ENCODE peak calls at places on chromosomes 3 and 15, in four cellular contexts. O is heart right ventricle, N is right lobe of liver, J is RWPE2. I is an unnamed sample. For H3K4me1, the result is how much of the 10 kb centered on the place peaks cover.

GRCh38 chr3:37988931-37989525 is 1.6 kb upstream of the VILL start:
- DNase-seq in O (no peak), J (no peak), N (peak), I (no peak)

GRCh38 chr15:100222349-100222715 is 119.4 kb downstream of the ADAMTS17 start:
- DNase-seq in O (no peak), J (peak), N (no peak), I (no peak)

GRCh38 chr3:82802501-82802900 is 1041.1 kb upstream of the GBE1 start:
- DNase-seq in O (no peak), J (no peak), N (no peak), I (no peak)

GRCh38 chr3:10344147-10344943 is 23.4 kb upstream of the SEC13 start:
- DNase-seq in O (peak), N (peak), J (no peak), I (peak)

GRCh38 chr3:50738252-50738598 is 63.5 kb downstream of the DOCK3 start:
- DNase-seq in J (no peak), N (no peak), O (no peak), I (no peak)

GRCh38 chr3:126607214-126607908 is 47.6 kb downstream of the TXNRD3 start:
- DNase-seq in O (no peak), N (no peak), J (no peak), I (no peak)

GRCh38 chr3:79767953-79768282 is at the start of gene ROBO1:
- DNase-seq in O (no peak), N (no peak), J (no peak), I (no peak)

GRCh38 chr3:176663376-176663775 is 533.9 kb downstream of the TBL1XR1 start:
- DNase-seq in N (no peak), O (no peak), J (no peak), I (no peak)

GRCh38 chr3:188331166-188331565 is 177.2 kb downstream of the LPP start:
- DNase-seq in J (no peak), N (no peak), O (no peak), I (no peak)

GRCh38 chr3:95883801-95884200 is 930.6 kb upstream of the EPHA6 start:
- DNase-seq in J (no peak), O (no peak), N (no peak), I (no peak)

GRCh38 chr3:88149146-88149515 is 628 bp upstream of the C3orf38 start:
- DNase-seq in N (no peak), O (no peak), J (peak), I (no peak)

GRCh38 chr3:196650740-196651311 is 11.3 kb downstream of the NRROS start:
- DNase-seq in O (peak), J (peak), N (no peak), I (peak)

GRCh38 chr3:46284981-46285683 is 42.9 kb downstream of the CCR3 start:
- DNase-seq in O (no peak), N (no peak), J (no peak), I (no peak)

GRCh38 chr3:4834403-4834866 is 144.8 kb upstream of the BHLHE40 start:
- DNase-seq in N (no peak), J (no peak), O (no peak), I (no peak)

GRCh38 chr15:97976766-97977503 is 16.4 kb downstream of the ARRDC4 start:
- DNase-seq in J (no peak), O (no peak), N (no peak), I (no peak)

GRCh38 chr3:62214850-62215249 is 158.5 kb downstream of the FEZF2 start:
- DNase-seq in O (no peak), J (no peak), N (no peak), I (no peak)

GRCh38 chr3:106114220-106114619 is 245.4 kb upstream of the CBLB start:
- DNase-seq in N (no peak), J (no peak), O (no peak), I (no peak)

GRCh38 chr3:97793415-97794019 is 28.3 kb upstream of the CRYBG3 start:
- DNase-seq in J (no peak), N (no peak), O (no peak), I (no peak)

GRCh38 chr3:14605744-14606143 is 45.8 kb upstream of the CCDC174 start:
- DNase-seq in O (no peak), J (no peak), N (no peak), I (no peak)

GRCh38 chr15:57084178-57084577 is 165.7 kb downstream of the TCF12 start:
- DNase-seq in J (no peak), N (no peak), O (no peak), I (no peak)

GRCh38 chr3:109707642-109708041 is 370.3 kb upstream of the DPPA4 start:
- DNase-seq in J (no peak), N (no peak), O (no peak), I (no peak)

GRCh38 chr3:16801223-16801622 is 83.5 kb upstream of the PLCL2 start:
- DNase-seq in O (no peak), N (no peak), J (no peak), I (no peak)

GRCh38 chr15:91258436-91258779 is 158.4 kb downstream of the SV2B start:
- DNase-seq in N (no peak), O (no peak), J (no peak), I (no peak)

GRCh38 chr15:40342421-40343313 is 1.9 kb upstream of the CCDC9B start:
- DNase-seq in O (no peak), N (no peak), J (no peak), I (no peak)

GRCh38 chr3:47578119-47578630 is 490 bp downstream of the CSPG5 start:
- DNase-seq in N (peak), J (no peak), O (peak), I (peak)

GRCh38 chr3:177626014-177626413 is 428.7 kb upstream of the TBL1XR1 start:
- DNase-seq in O (no peak), J (no peak), N (no peak), I (no peak)

DNA sequence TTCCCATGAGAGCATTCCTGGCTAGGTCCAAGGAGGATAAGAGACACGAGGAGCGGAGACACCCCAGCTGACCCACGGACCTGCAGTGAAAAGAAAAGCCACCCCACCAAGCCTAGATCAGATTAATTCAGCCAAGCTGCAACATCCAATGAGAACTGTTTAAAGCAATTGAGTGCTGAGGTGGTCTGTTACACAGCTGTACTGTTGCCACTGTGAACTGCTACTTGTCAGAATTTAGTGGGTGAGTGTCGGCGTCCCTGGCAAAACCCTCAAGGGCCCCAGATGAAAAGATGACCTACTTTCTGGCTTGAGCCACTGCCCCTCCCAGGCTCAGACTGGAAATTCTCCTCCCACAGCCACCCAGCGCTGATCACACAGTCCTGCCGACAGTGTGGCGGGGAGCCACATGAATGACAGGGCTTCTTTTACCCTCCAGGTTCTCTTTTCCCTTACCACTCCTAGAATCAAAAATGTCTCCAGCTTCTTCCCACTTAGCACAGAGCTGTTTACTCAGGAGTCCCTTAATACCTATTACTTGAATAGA is 26.4 kb upstream of the KBTBD12 start:
- DNase-seq in J (no peak), N (no peak), O (no peak), I (no peak)
- H3K27ac ChIP-seq in J (no peak), N (no peak), O (no peak), I (no peak)

GRCh38 chr3:107619549-107619948 is 96.8 kb downstream of the BBX start:
- DNase-seq in O (no peak), N (no peak), J (no peak), I (no peak)
- H3K4me3 ChIP-seq in O (no peak), N (no peak), J (no peak), I (no peak)

GRCh38 chr3:168312991-168313390 is 217.3 kb upstream of the GOLIM4 start:
- DNase-seq in O (no peak), J (no peak), N (no peak), I (no peak)
- H3K4me1 ChIP-seq in O (under half), J (under half), N (under half), I (under half)

GRCh38 chr15:90020041-90020735 is 19.1 kb downstream of the ZNF710 start:
- DNase-seq in J (peak), N (peak), O (no peak), I (peak)
- H3K27ac ChIP-seq in J (no peak), N (peak), O (peak), I (no peak)

GRCh38 chr3:150252462-150252861 is 155.6 kb upstream of the TSC22D2 start:
- DNase-seq in J (no peak), O (no peak), N (no peak), I (no peak)

GRCh38 chr3:150251187-150251592 is 156.9 kb upstream of the TSC22D2 start:
- DNase-seq in N (peak), O (no peak), J (no peak), I (no peak)

GRCh38 chr3:150249776-150250175 is 158.3 kb upstream of the TSC22D2 start:
- DNase-seq in O (no peak), N (no peak), J (no peak), I (no peak)

GRCh38 chr3:150253622-150254021 is 154.5 kb upstream of the TSC22D2 start:
- DNase-seq in N (no peak), J (no peak), O (no peak), I (no peak)

GRCh38 chr3:150251654-150252053 is 156.4 kb upstream of the TSC22D2 start:
- DNase-seq in J (no peak), N (no peak), O (no peak), I (no peak)
- H3K4me3 ChIP-seq in J (no peak), N (peak), O (no peak), I (no peak)

GRCh38 chr3:123568034-123568433 is 16.8 kb downstream of the HACD2 start:
- DNase-seq in J (no peak), O (no peak), N (no peak), I (no peak)
- H3K4me1 ChIP-seq in J (under half), O (under half), N (under half), I (under half)

DNA sequence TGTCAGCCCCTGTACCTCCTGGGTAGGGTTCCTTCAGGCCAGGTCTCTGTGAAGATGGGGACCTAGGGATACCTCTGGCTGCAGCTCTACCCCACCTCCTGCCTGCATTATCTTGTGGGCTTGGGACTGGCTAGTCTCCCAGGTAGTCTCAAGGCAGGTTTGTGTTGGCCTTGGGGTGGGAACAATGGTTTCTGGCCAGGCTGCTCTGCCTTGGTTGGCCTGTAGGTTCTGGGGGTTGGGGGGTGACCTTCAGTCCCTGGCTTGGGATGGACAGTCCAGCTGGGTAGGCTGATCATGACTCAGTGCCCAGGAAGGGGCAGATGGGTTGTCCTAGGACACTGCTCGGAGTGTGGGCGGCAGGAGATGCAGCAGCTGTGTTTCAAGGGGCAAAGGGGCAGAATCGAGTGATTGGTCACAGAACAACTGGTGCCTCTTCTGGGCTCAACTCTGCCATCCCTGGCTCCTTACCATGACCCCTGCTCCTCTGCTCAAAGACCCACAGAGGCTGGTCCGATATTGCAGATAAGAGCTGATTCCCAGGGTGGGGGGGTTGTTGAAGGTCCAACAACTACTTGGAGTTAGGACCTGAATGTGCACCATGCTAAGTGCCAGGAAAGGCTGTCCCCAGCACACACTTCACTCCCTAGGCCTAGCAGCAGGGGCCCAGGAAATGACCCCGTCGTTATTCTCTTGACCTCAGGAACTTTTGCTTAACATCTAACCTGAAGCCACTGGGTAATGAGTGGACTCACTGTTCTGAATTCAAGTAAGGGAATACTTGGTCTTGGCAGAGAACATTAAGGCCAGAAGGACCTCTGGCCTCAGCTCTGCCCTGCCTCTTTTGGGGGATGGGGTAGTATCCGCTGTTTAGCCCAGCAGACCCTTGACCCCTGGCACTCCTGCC is 18.1 kb upstream of the BSN start:
- DNase-seq in J (no peak), N (peak), O (no peak), I (no peak)
- H3K27ac ChIP-seq in J (no peak), N (peak), O (no peak), I (no peak)

GRCh38 chr3:49460956-49461355 is 9.1 kb upstream of the DAG1 start:
- DNase-seq in O (no peak), N (no peak), J (no peak), I (no peak)
- H3K4me3 ChIP-seq in O (no peak), N (no peak), J (no peak), I (no peak)

DNA sequence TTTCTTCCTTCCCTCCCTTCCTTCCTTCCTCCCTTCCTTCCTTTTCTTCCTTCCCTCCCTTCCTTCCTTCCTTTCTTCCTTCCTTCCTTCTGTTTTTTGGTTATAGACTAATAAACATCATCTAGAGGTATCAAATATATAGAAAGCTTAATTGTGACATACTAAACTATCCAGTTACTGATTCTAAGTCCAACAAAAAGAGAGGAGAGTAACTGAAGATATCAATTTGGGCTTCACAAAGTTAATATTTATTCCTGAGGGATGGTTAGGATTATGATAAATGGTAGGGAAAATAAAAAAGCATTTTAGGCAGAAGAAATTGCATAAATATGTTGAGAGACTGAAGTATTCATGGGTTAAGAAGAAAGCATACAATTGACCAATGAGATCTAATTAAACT is 7.8 kb upstream of the CLDN16 start:
- DNase-seq in J (no peak), O (no peak), N (no peak), I (no peak)
- H3K4me1 ChIP-seq in J (under half), O (under half), N (under half), I (under half)

I was measured in aorta.